ENCODE peak calls at places on chromosomes 11 and 22, in six cellular contexts. Q, R, P, K, U and N are unnamed samples.

GRCh38 chr11:129590753-129591475 is 215.3 kb downstream of the BARX2 start:
- DNase-seq in K (no peak), P (no peak), R (no peak), U (no peak), Q (no peak), N (no peak)

GRCh38 chr11:36258730-36259360 is 30.4 kb downstream of the COMMD9 start:
- DNase-seq in Q (peak), R (peak), U (peak), P (peak), K (peak), N (peak)

GRCh38 chr22:35175392-35175791 is 81.9 kb upstream of the HMGXB4 start:
- DNase-seq in P (no peak), Q (no peak), R (no peak), U (no peak), K (no peak), N (no peak)

GRCh38 chr11:59158206-59159068 is 13.5 kb upstream of the DTX4 start:
- DNase-seq in K (peak), P (peak), U (peak), Q (peak), R (peak), N (peak)

GRCh38 chr11:55707029-55707428 is 45.0 kb downstream of the OR4C6 start:
- DNase-seq in K (peak), P (peak), U (no peak), Q (no peak), R (peak), N (peak)

GRCh38 chr22:46116491-46116958 is 33.8 kb upstream of the PPARA start:
- DNase-seq in U (peak), P (peak), K (peak), Q (peak), R (peak), N (peak)

GRCh38 chr11:65380460-65381126 is 1.9 kb downstream of the SLC25A45 start:
- DNase-seq in U (peak), P (no peak), Q (no peak), R (peak), K (no peak), N (no peak)

GRCh38 chr11:130198292-130198691 is 38.7 kb downstream of the ST14 start:
- DNase-seq in U (no peak), R (no peak), K (no peak), Q (no peak), P (no peak), N (no peak)

GRCh38 chr22:38870312-38870741 is 1.7 kb downstream of the CBX6 start:
- DNase-seq in K (peak), R (peak), P (peak), Q (peak), U (peak), N (peak)

GRCh38 chr22:39029227-39029626 is 8.3 kb downstream of the APOBEC3D start:
- DNase-seq in U (no peak), R (no peak), P (no peak), K (no peak), Q (no peak), N (no peak)

GRCh38 chr11:111688028-111688427 is 78.2 kb downstream of the PPP2R1B start:
- DNase-seq in R (no peak), P (no peak), U (no peak), Q (no peak), K (no peak), N (no peak)

GRCh38 chr22:33357894-33358440 is 299.8 kb upstream of the SYN3 start:
- DNase-seq in P (no peak), K (no peak), Q (no peak), U (no peak), R (no peak), N (no peak)

GRCh38 chr11:44763111-44763820 is 36.5 kb downstream of the TSPAN18 start:
- DNase-seq in P (peak), R (no peak), Q (no peak), U (no peak), K (peak), N (no peak)

GRCh38 chr11:126893796-126894195 is 106.8 kb downstream of the KIRREL3 start:
- DNase-seq in K (no peak), Q (no peak), R (no peak), P (no peak), U (no peak), N (no peak)

GRCh38 chr22:26609287-26609686 is 8.5 kb downstream of the CRYBB1 start:
- DNase-seq in P (no peak), Q (no peak), K (no peak), U (no peak), R (no peak), N (no peak)

GRCh38 chr11:109564241-109564640 is 142.3 kb downstream of the C11orf87 start:
- DNase-seq in R (no peak), K (no peak), U (no peak), P (no peak), Q (no peak), N (no peak)

GRCh38 chr11:116309446-116309845 is 463.3 kb downstream of the BUD13 start:
- DNase-seq in P (no peak), K (no peak), U (no peak), Q (no peak), R (no peak), N (no peak)

GRCh38 chr22:25953919-25954318 is 211.9 kb downstream of the MYO18B start:
- DNase-seq in K (no peak), R (no peak), U (no peak), Q (no peak), P (no peak), N (no peak)

GRCh38 chr22:49582171-49582570 is 245.5 kb downstream of the BRD1 start:
- DNase-seq in U (peak), K (no peak), R (no peak), P (no peak), Q (no peak), N (no peak)

GRCh38 chr11:128180446-128181089 is 406.8 kb downstream of the ETS1 start:
- DNase-seq in U (no peak), K (peak), R (no peak), Q (no peak), P (peak), N (peak)

GRCh38 chr11:1770061-1770460 is 6.3 kb upstream of the CTSD start:
- DNase-seq in Q (no peak), R (no peak), P (no peak), K (no peak), U (peak), N (no peak)

GRCh38 chr11:1771700-1772099 is 8.0 kb upstream of the CTSD start:
- DNase-seq in K (peak), Q (no peak), P (peak), U (peak), R (no peak), N (peak)

GRCh38 chr11:1771273-1771672 is 7.5 kb upstream of the CTSD start:
- DNase-seq in U (peak), R (no peak), K (no peak), Q (no peak), P (no peak), N (no peak)

GRCh38 chr11:1772270-1773130 is 8.8 kb upstream of the CTSD start:
- DNase-seq in P (peak), K (peak), U (peak), R (peak), Q (no peak), N (peak)

GRCh38 chr11:1770528-1770927 is 6.8 kb upstream of the CTSD start:
- DNase-seq in K (no peak), P (no peak), R (no peak), Q (no peak), U (peak), N (no peak)
- TF ChIP-seq CTCF in K (no peak), P (no peak), R (no peak), Q (no peak), U (no peak), N (no peak)

GRCh38 chr11:63710476-63711217 is 29.3 kb downstream of the RTN3 start:
- DNase-seq in R (no peak), Q (no peak), U (peak), P (peak), K (peak), N (no peak)
- TF ChIP-seq CTCF in R (no peak), Q (no peak), U (no peak), P (peak), K (peak), N (no peak)

GRCh38 chr11:57460756-57461749 is 725 bp downstream of the RTN4RL2 start:
- DNase-seq in U (no peak), P (no peak), Q (no peak), R (peak), K (no peak), N (no peak)

GRCh38 chr11:57459112-57460016 is 964 bp upstream of the RTN4RL2 start:
- DNase-seq in U (no peak), K (peak), R (peak), Q (no peak), P (no peak), N (no peak)

GRCh38 chr11:57458410-57459111 is 1.8 kb upstream of the RTN4RL2 start:
- DNase-seq in K (peak), P (no peak), R (peak), Q (no peak), U (peak), N (peak)

GRCh38 chr11:57461841-57462489 is 1.6 kb downstream of the RTN4RL2 start:
- DNase-seq in R (no peak), K (no peak), U (no peak), P (no peak), Q (no peak), N (no peak)

GRCh38 chr11:57460017-57460755 is at the start of gene RTN4RL2:
- DNase-seq in P (peak), K (peak), R (peak), U (no peak), Q (no peak), N (peak)
- TF ChIP-seq CTCF in P (peak), K (peak), R (no peak), U (no peak), Q (no peak), N (peak)

DNA sequence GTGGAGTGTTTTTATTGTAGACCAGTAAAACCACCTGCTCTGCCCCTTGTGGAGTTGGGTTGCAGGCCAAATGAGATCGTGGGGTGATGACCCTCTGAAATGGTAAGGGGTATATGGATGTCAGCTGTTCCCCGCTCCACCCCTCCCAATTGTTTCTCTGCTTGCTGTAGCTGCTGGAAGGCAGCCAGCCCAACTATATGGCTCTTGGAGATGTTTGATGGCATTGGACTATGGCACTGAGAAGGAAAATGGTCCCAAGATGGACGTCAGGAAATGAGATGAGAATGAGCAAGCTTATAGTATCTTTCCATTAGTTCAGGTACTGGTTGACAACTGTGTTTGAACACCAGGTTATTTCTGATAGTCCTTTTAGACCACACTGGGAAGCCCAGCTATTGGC is 94.8 kb upstream of the SORL1-AS1 start:
- DNase-seq in P (no peak), U (peak), K (no peak), Q (no peak), R (no peak), N (no peak)
- TF ChIP-seq CTCF in P (no peak), U (no peak), K (no peak), Q (no peak), R (no peak), N (no peak)

DNA sequence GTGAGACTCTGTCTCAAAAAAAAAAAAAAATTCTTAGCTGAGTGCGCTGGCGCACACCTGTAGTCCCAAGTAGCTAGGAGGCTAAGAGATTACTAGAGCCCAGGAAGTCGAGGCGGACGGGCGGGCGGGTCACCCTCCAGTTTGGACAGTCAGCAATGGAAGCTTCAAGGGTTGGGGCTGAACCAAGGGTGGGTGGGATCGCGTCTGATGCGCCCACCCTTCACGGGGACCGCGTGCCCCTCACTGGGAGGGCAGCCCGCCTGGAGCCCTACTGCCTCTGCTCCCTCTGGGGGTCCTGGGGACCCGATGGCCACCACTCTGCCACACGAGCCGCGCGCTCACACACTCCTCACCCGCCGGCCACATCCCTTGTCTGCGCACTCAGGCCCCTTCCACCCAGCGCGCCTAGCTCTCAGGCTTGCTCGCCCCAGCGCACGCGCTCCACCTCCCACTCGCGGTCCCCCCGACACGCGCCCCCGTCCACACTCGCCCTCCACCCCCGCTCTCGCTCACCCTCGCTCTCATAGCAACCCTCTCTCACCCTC is 494 bp downstream of the CHID1 start:
- DNase-seq in Q (no peak), P (no peak), K (no peak), U (no peak), R (no peak), N (no peak)
- TF ChIP-seq CTCF in Q (no peak), P (no peak), K (no peak), U (no peak), R (no peak), N (no peak)

DNA sequence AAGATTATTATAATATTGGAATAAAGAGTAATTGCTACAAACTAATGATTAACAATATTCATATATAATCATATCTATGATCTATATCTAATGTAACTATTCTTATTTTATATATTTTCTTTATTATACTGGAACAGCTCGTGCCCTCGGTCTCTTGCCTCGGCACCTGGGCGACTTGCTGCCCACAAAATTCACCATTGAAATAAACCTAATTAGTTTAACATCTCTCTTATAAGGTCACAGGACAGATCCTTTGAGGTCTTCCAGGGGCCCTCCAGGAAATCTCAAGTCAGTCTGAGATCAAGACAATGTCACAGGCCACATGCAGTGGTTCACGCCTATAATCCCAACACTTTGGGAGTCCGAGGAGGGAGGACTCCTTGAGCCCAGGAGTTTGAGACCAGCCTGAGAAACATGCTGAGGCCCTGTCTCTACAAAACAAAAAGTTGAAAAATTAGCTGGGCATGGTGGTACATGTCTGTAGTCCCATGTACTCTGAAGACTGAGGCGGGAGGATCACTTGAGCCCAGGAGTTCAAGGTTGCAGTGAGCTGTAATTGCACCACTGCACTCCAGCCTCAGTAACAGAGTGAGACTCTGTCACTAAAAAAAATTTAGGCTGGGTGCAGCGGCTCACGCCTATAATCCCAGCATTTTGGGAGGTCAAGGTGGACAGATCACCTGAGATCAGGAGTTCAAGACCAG is 6.6 kb upstream of the TXNRD2 start:
- DNase-seq in R (no peak), U (no peak), P (no peak), K (no peak), Q (no peak), N (no peak)
- TF ChIP-seq CTCF in R (no peak), U (no peak), P (no peak), K (no peak), Q (no peak), N (no peak)

GRCh38 chr22:20174785-20175596 is 24.1 kb upstream of the CCDC188 start:
- DNase-seq in R (no peak), P (peak), U (no peak), Q (no peak), K (peak), N (peak)

GRCh38 chr22:20176421-20177060 is 25.7 kb upstream of the CCDC188 start:
- DNase-seq in K (no peak), U (no peak), Q (no peak), R (no peak), P (no peak), N (no peak)

GRCh38 chr22:20173720-20174119 is 22.9 kb upstream of the CCDC188 start:
- DNase-seq in K (no peak), P (no peak), Q (no peak), U (no peak), R (no peak), N (no peak)

GRCh38 chr22:20177217-20177911 is 26.5 kb upstream of the CCDC188 start:
- DNase-seq in P (no peak), U (no peak), R (no peak), K (no peak), Q (no peak), N (no peak)

GRCh38 chr22:20175597-20175900 is 24.7 kb upstream of the CCDC188 start:
- DNase-seq in Q (no peak), K (peak), U (no peak), P (no peak), R (no peak), N (no peak)
- TF ChIP-seq CTCF in Q (no peak), K (no peak), U (no peak), P (no peak), R (no peak), N (no peak)